ENCODE peak calls at places on chromosome 2, in eight cellular contexts. D is ovary, O is SK-N-SH, F is sigmoid colon, N is GM12878, C is HepG2, P is tibial nerve, G is transverse colon. Q is an unnamed sample.

GRCh38 chr2:9937968-9938367 is 13.5 kb upstream of the GRHL1 start:
- DNase-seq in P (no peak), C (no peak), D (no peak), N (no peak), F (no peak), G (no peak), O (no peak), Q (no peak)

GRCh38 chr2:152054593-152054992 is 44.3 kb downstream of the CACNB4 start:
- DNase-seq in O (no peak), N (no peak), G (no peak), C (no peak), F (no peak), P (no peak), D (no peak), Q (no peak)

GRCh38 chr2:174752403-174753037 is 11.8 kb downstream of the CHRNA1 start:
- DNase-seq in P (no peak), D (no peak), O (no peak), F (no peak), G (no peak), C (no peak), N (peak), Q (no peak)

GRCh38 chr2:99153921-99154604 is 679 bp downstream of the TSGA10 start:
- DNase-seq in P (no peak), O (peak), C (no peak), G (no peak), F (no peak), D (no peak), N (no peak), Q (no peak)

GRCh38 chr2:205654878-205655601 is 27.3 kb upstream of the NRP2 start:
- DNase-seq in D (no peak), O (no peak), C (no peak), P (no peak), F (no peak), G (no peak), N (no peak), Q (no peak)

GRCh38 chr2:122019729-122020128 is 264.3 kb downstream of the TSN start:
- DNase-seq in N (no peak), F (no peak), C (no peak), G (peak), D (no peak), P (no peak), O (no peak), Q (no peak)

GRCh38 chr2:479505-480161 is 191.7 kb upstream of the ALKAL2 start:
- DNase-seq in D (no peak), G (no peak), O (no peak), P (no peak), F (no peak), N (no peak), C (peak), Q (no peak)

GRCh38 chr2:128510701-128511100 is 192.0 kb upstream of the HS6ST1 start:
- DNase-seq in G (no peak), D (no peak), P (no peak), C (no peak), O (no peak), N (no peak), F (no peak), Q (no peak)

GRCh38 chr2:96977631-96978195 is 8.7 kb downstream of the FAM178B start:
- DNase-seq in D (no peak), O (no peak), C (no peak), G (no peak), P (no peak), N (no peak), F (no peak), Q (no peak)

GRCh38 chr2:30235859-30236535 is 4.7 kb downstream of the LBH start:
- DNase-seq in N (no peak), D (no peak), P (no peak), C (no peak), O (no peak), G (no peak), F (peak), Q (peak)

GRCh38 chr2:30234180-30234971 is 3.0 kb downstream of the LBH start:
- DNase-seq in D (peak), C (peak), N (no peak), F (peak), G (peak), O (no peak), P (peak), Q (peak)

GRCh38 chr2:30233142-30233961 is 2.0 kb downstream of the LBH start:
- DNase-seq in F (no peak), C (no peak), P (no peak), N (no peak), D (peak), G (no peak), O (no peak), Q (peak)

GRCh38 chr2:30236591-30237245 is 5.4 kb downstream of the LBH start:
- DNase-seq in P (no peak), N (no peak), O (no peak), G (no peak), F (peak), C (no peak), D (peak), Q (peak)

GRCh38 chr2:30235008-30235655 is 3.8 kb downstream of the LBH start:
- DNase-seq in D (no peak), N (no peak), F (peak), G (no peak), P (no peak), C (no peak), O (no peak), Q (peak)
- TF ChIP-seq EP300 in D (no peak), N (no peak), F (no peak), G (no peak), P (no peak), C (no peak), O (no peak), Q (no peak)

GRCh38 chr2:149258531-149258930 is 71.9 kb upstream of the LYPD6 start:
- DNase-seq in D (no peak), G (no peak), P (no peak), F (no peak), C (no peak), N (no peak), O (no peak), Q (no peak)
- TF ChIP-seq CTCF in D (no peak), G (peak), P (no peak), F (no peak), C (no peak), N (no peak), O (no peak), Q (no peak)

GRCh38 chr2:181073896-181074295 is 93.5 kb downstream of the UBE2E3 start:
- DNase-seq in N (no peak), C (no peak), O (no peak), D (no peak), F (no peak), P (no peak), G (no peak), Q (no peak)
- TF ChIP-seq EP300 in N (no peak), C (no peak), O (no peak), D (no peak), F (no peak), P (no peak), G (no peak), Q (no peak)

GRCh38 chr2:144096531-144096930 is 423.4 kb downstream of the ZEB2 start:
- DNase-seq in D (no peak), O (no peak), F (no peak), P (no peak), C (no peak), G (no peak), N (no peak), Q (no peak)

GRCh38 chr2:144102386-144102785 is 417.5 kb downstream of the ZEB2 start:
- DNase-seq in G (no peak), O (no peak), N (no peak), P (no peak), C (no peak), D (no peak), F (no peak), Q (no peak)

GRCh38 chr2:144097440-144098225 is 422.3 kb downstream of the ZEB2 start:
- DNase-seq in G (no peak), F (no peak), P (no peak), C (no peak), O (no peak), N (no peak), D (no peak), Q (no peak)

GRCh38 chr2:144099340-144099739 is 420.6 kb downstream of the ZEB2 start:
- DNase-seq in G (no peak), O (no peak), N (no peak), D (no peak), C (no peak), P (no peak), F (no peak), Q (no peak)

GRCh38 chr2:144099746-144100438 is 420.0 kb downstream of the ZEB2 start:
- DNase-seq in D (no peak), F (no peak), G (no peak), O (no peak), C (no peak), P (no peak), N (no peak), Q (no peak)
- TF ChIP-seq CTCF in D (no peak), F (no peak), G (no peak), O (peak), C (no peak), P (no peak), N (no peak), Q (no peak)

DNA sequence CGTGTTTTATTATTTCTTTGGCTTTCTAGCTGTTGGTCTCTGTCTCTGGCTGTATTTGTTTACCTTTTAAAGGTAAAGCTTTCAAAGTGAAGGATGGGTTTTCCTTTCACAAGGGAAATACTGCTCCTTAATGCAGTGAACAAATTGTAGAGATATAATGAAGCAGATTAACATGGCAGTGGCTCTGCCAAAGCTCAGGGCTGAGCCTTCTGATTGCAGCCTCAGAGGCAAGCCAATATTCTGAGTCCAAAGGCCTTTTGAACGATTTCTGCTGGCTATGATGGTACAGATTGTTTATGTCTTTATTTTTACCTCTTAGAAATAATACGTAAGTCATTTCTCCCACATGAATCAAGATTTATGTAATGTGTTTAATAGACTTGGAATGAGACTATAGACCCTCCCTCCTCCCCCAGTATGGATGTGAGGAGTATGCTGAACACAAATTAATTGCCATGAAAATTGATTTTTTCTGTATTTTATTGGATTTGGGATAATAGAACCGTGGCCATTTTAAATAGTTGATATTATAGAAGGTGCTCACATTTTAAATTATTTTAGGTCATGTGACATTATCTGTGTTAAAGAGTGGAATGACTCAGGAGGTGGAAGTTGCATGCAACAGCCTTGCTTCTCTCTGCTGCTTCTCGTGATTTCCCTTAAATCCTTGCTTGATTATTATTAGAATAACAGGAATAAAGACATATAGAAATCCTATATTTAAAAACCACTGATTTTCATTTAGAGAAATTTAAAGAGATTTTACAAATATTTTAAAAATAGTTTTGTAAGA is 808 bp downstream of the SCN2A start:
- DNase-seq in O (peak), N (no peak), P (no peak), D (no peak), F (no peak), G (no peak), C (no peak), Q (no peak)
- TF ChIP-seq EP300 in O (no peak), N (no peak), P (no peak), D (no peak), F (no peak), G (no peak), C (no peak), Q (no peak)

DNA sequence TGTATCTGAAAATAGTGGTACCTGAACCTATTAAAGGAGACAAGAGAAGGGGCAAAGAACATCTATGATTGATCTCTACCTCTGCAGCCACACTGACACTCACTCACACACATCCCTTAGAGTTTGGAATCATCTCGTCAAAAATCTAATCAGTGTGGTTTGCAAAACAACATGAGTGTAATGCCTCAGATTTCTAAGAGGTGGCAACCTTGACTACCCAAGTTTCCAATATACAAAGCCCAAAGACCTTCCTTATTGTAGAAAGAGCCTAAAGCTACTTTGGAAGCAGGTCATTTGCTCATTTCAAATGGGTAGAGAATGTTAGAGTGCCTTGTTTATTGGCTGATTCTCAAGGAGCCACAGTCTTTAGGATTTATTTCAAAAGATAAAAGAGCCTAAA is 444.9 kb downstream of the ARHGAP15 start:
- DNase-seq in F (no peak), C (no peak), N (no peak), G (no peak), O (no peak), D (no peak), P (no peak), Q (no peak)
- TF ChIP-seq CTCF in F (no peak), C (no peak), N (no peak), G (no peak), O (no peak), D (no peak), P (no peak), Q (no peak)

Q was measured in stomach.